ENCODE peak calls at places on chromosomes 7 and 10, in five cellular contexts. A, P, X, F and V are unnamed samples.

GRCh38 chr10:70328987-70329386 is 45.2 kb upstream of the NPFFR1 start:
- DNase-seq in F (no peak), A (no peak), P (no peak), X (peak; percentile 82), V (no peak)

GRCh38 chr7:100943693-100944092 is 5.6 kb upstream of the MUC3A start:
- DNase-seq in A (no peak), P (no peak), X (no peak), F (no peak), V (no peak)

GRCh38 chr10:103793920-103794883 is 61.2 kb downstream of the SH3PXD2A start:
- DNase-seq in P (no peak), F (no peak), A (no peak), X (no peak), V (peak; percentile 99)

GRCh38 chr10:78923644-78924318 is 145.0 kb upstream of the ZMIZ1 start:
- DNase-seq in X (no peak), F (no peak), A (no peak), P (no peak), V (no peak)

GRCh38 chr10:2137549-2138174 is 400.3 kb upstream of the ADARB2 start:
- DNase-seq in X (peak; percentile 60), F (no peak), P (no peak), A (peak; percentile 4), V (peak; percentile 54)

GRCh38 chr10:49310460-49310859 is 11.5 kb downstream of the C10orf71 start:
- DNase-seq in P (no peak), A (no peak), X (peak; percentile 15), F (no peak), V (no peak)

GRCh38 chr10:5512881-5513698 is 11.7 kb upstream of the CALML3 start:
- DNase-seq in X (no peak), P (no peak), A (no peak), F (no peak), V (no peak)

GRCh38 chr7:49398236-49398635 is 375.2 kb upstream of the VWC2 start:
- DNase-seq in X (no peak), A (no peak), F (no peak), P (no peak), V (no peak)

GRCh38 chr7:47180268-47180826 is 401.6 kb downstream of the TNS3 start:
- DNase-seq in X (peak; percentile 69), A (no peak), F (no peak), P (no peak), V (peak; percentile 85)

GRCh38 chr7:107404740-107405537 is 64.9 kb upstream of the GPR22 start:
- DNase-seq in F (no peak), P (no peak), X (no peak), A (no peak), V (no peak)

GRCh38 chr7:118245267-118246040 is 20.9 kb downstream of the ANKRD7 start:
- DNase-seq in F (no peak), P (no peak), A (no peak), X (peak; percentile 41), V (no peak)

GRCh38 chr10:78805176-78805575 is 263.6 kb upstream of the ZMIZ1 start:
- DNase-seq in A (no peak), F (no peak), P (no peak), X (peak; percentile 85), V (no peak)

GRCh38 chr7:151795168-151795754 is 81.7 kb downstream of the PRKAG2 start:
- DNase-seq in A (no peak), F (peak; percentile 35), P (peak; percentile 32), X (no peak), V (no peak)

GRCh38 chr10:109963439-109963838 is 40.1 kb upstream of the XPNPEP1 start:
- DNase-seq in P (no peak), F (no peak), X (no peak), A (no peak), V (no peak)

GRCh38 chr7:47488205-47488968 is 93.5 kb downstream of the TNS3 start:
- DNase-seq in P (no peak), A (no peak), F (no peak), X (no peak), V (no peak)

GRCh38 chr7:55469271-55469681 is 103.0 kb downstream of the VOPP1 start:
- DNase-seq in A (no peak), X (no peak), F (peak; percentile 34), P (peak; percentile 45), V (no peak)

GRCh38 chr7:30616318-30616717 is 21.6 kb downstream of the GARS1 start:
- DNase-seq in F (no peak), P (no peak), A (no peak), X (no peak), V (peak; percentile 29)

GRCh38 chr7:66239467-66239856 is 34.3 kb downstream of the TPST1 start:
- DNase-seq in P (no peak), X (no peak), F (no peak), A (no peak), V (no peak)

GRCh38 chr7:130356760-130357611 is 12.4 kb downstream of the CPA5 start:
- DNase-seq in F (no peak), P (no peak), A (no peak), X (peak; percentile 94), V (peak; percentile 51)

GRCh38 chr10:13984647-13985155 is 346.0 kb downstream of the FRMD4A start:
- DNase-seq in P (no peak), X (peak; percentile 90), F (no peak), A (no peak), V (no peak)

GRCh38 chr10:14904316-14904732 is 25.7 kb downstream of the SUV39H2 start:
- DNase-seq in F (no peak), A (no peak), P (no peak), X (peak; percentile 30), V (peak; percentile 79)

GRCh38 chr7:39271386-39271785 is 293.7 kb downstream of the POU6F2 start:
- DNase-seq in A (no peak), F (no peak), X (peak; percentile 66), P (no peak), V (no peak)

GRCh38 chr7:142864980-142865747 is 10.3 kb downstream of the EPHB6 start:
- DNase-seq in F (no peak), P (no peak), A (no peak), X (no peak), V (no peak)

GRCh38 chr10:7915923-7916322 is 97.6 kb downstream of the TAF3 start:
- DNase-seq in X (peak; percentile 7), F (no peak), P (no peak), A (no peak), V (peak; percentile 30)